ENCODE peak calls at places on chromosomes 16 and 17, in eight cellular contexts. Q, A, Y, Z, F, V, W and T are unnamed samples.
A peak's percentile ranks its signal among the peaks of the same experiment; 100 is the strongest.

GRCh38 chr16:85690469-85691064 is 1.8 kb upstream of the GINS2 start:
- DNase-seq in Q (no peak), Z (no peak), Y (no peak), F (no peak), A (no peak), W (no peak), V (no peak), T (peak; percentile 11)

GRCh38 chr17:13462161-13462560 is 139.6 kb downstream of the HS3ST3A1 start:
- DNase-seq in V (no peak), Z (no peak), Y (no peak), Q (peak; percentile 46), A (no peak), F (no peak), W (no peak), T (no peak)

GRCh38 chr16:69535123-69536050 is 30.4 kb upstream of the NFAT5 start:
- DNase-seq in A (no peak), V (no peak), W (no peak), Q (no peak), Z (no peak), F (no peak), Y (peak; percentile 18), T (no peak)

GRCh38 chr16:57151369-57151768 is 34.5 kb downstream of the PSME3IP1 start:
- DNase-seq in W (no peak), F (no peak), A (no peak), Z (no peak), V (no peak), Y (no peak), Q (no peak), T (no peak)

GRCh38 chr16:56269824-56270684 is 78.8 kb downstream of the GNAO1 start:
- DNase-seq in W (no peak), Z (no peak), Q (no peak), Y (no peak), F (peak; percentile 72), A (no peak), V (peak; percentile 25), T (no peak)

GRCh38 chr16:17177242-17177967 is 293.4 kb downstream of the XYLT1 start:
- DNase-seq in W (no peak), Z (no peak), F (no peak), A (no peak), Y (no peak), Q (no peak), V (no peak), T (no peak)

GRCh38 chr17:16912021-16912962 is 59.6 kb downstream of the TNFRSF13B start:
- DNase-seq in V (no peak), Y (no peak), F (no peak), Z (no peak), A (no peak), W (no peak), Q (no peak), T (no peak)

GRCh38 chr17:3859895-3860294 is 13.8 kb upstream of the NCBP3 start:
- DNase-seq in Z (no peak), V (no peak), A (no peak), Y (no peak), Q (no peak), F (peak; percentile 23), W (no peak), T (no peak)

GRCh38 chr16:2048116-2048543 is 345 bp downstream of the TSC2 start:
- DNase-seq in V (no peak), Z (no peak), Q (no peak), W (no peak), Y (no peak), A (no peak), F (no peak), T (no peak)

GRCh38 chr16:19179890-19180490 is 11.9 kb downstream of the SYT17 start:
- DNase-seq in A (no peak), V (peak; percentile 52), W (no peak), F (peak; percentile 73), Y (peak; percentile 63), Z (no peak), Q (peak; percentile 71), T (no peak)

GRCh38 chr17:82661717-82662683 is 13.8 kb upstream of the WDR45B start:
- DNase-seq in Z (no peak), Y (no peak), F (no peak), A (no peak), W (no peak), V (no peak), Q (no peak), T (no peak)

GRCh38 chr16:12531937-12532336 is 271.8 kb downstream of the CPPED1 start:
- DNase-seq in Y (no peak), Q (peak; percentile 59), F (no peak), Z (no peak), A (no peak), V (no peak), W (no peak), T (no peak)

GRCh38 chr17:48544356-48545021 is 420 bp downstream of the HOXB2 start:
- DNase-seq in A (peak; percentile 19), Q (no peak), W (no peak), V (peak; percentile 80), Z (no peak), Y (no peak), F (peak; percentile 95), T (peak; percentile 52)

GRCh38 chr17:63293310-63293709 is 152.8 kb downstream of the CYB561 start:
- DNase-seq in A (no peak), W (no peak), V (no peak), Y (no peak), Z (no peak), F (no peak), Q (peak; percentile 83), T (no peak)